ENCODE peak calls at places on chromosomes 16 and 17, in six cellular contexts. One of them, this sample, is unnamed.

GRCh38 chr16:14416184-14416583 is 213.9 kb downstream of the PARN start:
- DNase-seq in prostate gland: no peak
- DNase-seq in thoracic aorta: no peak
- DNase-seq in left lung: no peak
- DNase-seq in GM23338: no peak
- DNase-seq in colonic mucosa: no peak
- DNase-seq in this sample: no peak

GRCh38 chr17:64331366-64331765 is 59.3 kb downstream of the PECAM1 start:
- DNase-seq in colonic mucosa: no peak
- DNase-seq in thoracic aorta: no peak
- DNase-seq in prostate gland: no peak
- DNase-seq in left lung: no peak
- DNase-seq in GM23338: no peak
- DNase-seq in this sample: no peak

GRCh38 chr16:81005644-81006471 is 827 bp downstream of the CMC2 start:
- DNase-seq in colonic mucosa: peak; percentile 83
- DNase-seq in GM23338: peak; percentile 46
- DNase-seq in left lung: no peak
- DNase-seq in thoracic aorta: no peak
- DNase-seq in prostate gland: no peak
- DNase-seq in this sample: peak; percentile 27

GRCh38 chr16:79612207-79612606 is 11.7 kb upstream of the MAF start:
- DNase-seq in colonic mucosa: no peak
- DNase-seq in thoracic aorta: no peak
- DNase-seq in prostate gland: peak; percentile 43
- DNase-seq in GM23338: no peak
- DNase-seq in left lung: no peak
- DNase-seq in this sample: no peak

GRCh38 chr17:79955961-79956735 is 79.5 kb downstream of the TBC1D16 start:
- DNase-seq in colonic mucosa: no peak
- DNase-seq in prostate gland: no peak
- DNase-seq in thoracic aorta: no peak
- DNase-seq in left lung: no peak
- DNase-seq in GM23338: no peak
- DNase-seq in this sample: no peak

GRCh38 chr17:31524926-31525800 is 133.7 kb downstream of the RAB11FIP4 start:
- DNase-seq in thoracic aorta: peak; percentile 68
- DNase-seq in prostate gland: peak; percentile 87
- DNase-seq in colonic mucosa: peak; percentile 87
- DNase-seq in GM23338: peak; percentile 98
- DNase-seq in left lung: peak; percentile 86
- DNase-seq in this sample: peak; percentile 26

GRCh38 chr17:50331085-50331791 is 14.7 kb upstream of the XYLT2 start:
- DNase-seq in left lung: no peak
- DNase-seq in colonic mucosa: no peak
- DNase-seq in prostate gland: no peak
- DNase-seq in thoracic aorta: no peak
- DNase-seq in GM23338: no peak
- DNase-seq in this sample: no peak

GRCh38 chr17:57986841-57987581 is 1.0 kb downstream of the VEZF1 start:
- DNase-seq in GM23338: peak; percentile 62
- DNase-seq in prostate gland: peak; percentile 37
- DNase-seq in thoracic aorta: no peak
- DNase-seq in left lung: peak; percentile 59
- DNase-seq in colonic mucosa: peak; percentile 57
- DNase-seq in this sample: no peak

GRCh38 chr17:74605361-74605760 is 13.3 kb upstream of the CD300LD start:
- DNase-seq in GM23338: no peak
- DNase-seq in colonic mucosa: no peak
- DNase-seq in thoracic aorta: no peak
- DNase-seq in left lung: peak; percentile 63
- DNase-seq in prostate gland: peak; percentile 15
- DNase-seq in this sample: no peak

GRCh38 chr17:37134050-37134449 is 185.3 kb downstream of the AATF start:
- DNase-seq in prostate gland: no peak
- DNase-seq in thoracic aorta: no peak
- DNase-seq in GM23338: no peak
- DNase-seq in colonic mucosa: no peak
- DNase-seq in left lung: no peak
- DNase-seq in this sample: no peak

GRCh38 chr17:60107526-60108257 is 29.0 kb upstream of the HEATR6 start:
- DNase-seq in thoracic aorta: no peak
- DNase-seq in colonic mucosa: no peak
- DNase-seq in prostate gland: peak; percentile 1
- DNase-seq in GM23338: no peak
- DNase-seq in left lung: no peak
- DNase-seq in this sample: no peak

GRCh38 chr16:78004501-78004900 is 17.8 kb upstream of the CLEC3A start:
- DNase-seq in prostate gland: no peak
- DNase-seq in colonic mucosa: no peak
- DNase-seq in thoracic aorta: no peak
- DNase-seq in GM23338: no peak
- DNase-seq in left lung: no peak
- DNase-seq in this sample: no peak

GRCh38 chr16:2770057-2770780 is 6.9 kb downstream of the ELOB start:
- DNase-seq in colonic mucosa: no peak
- DNase-seq in left lung: no peak
- DNase-seq in GM23338: no peak
- DNase-seq in thoracic aorta: no peak
- DNase-seq in prostate gland: no peak
- DNase-seq in this sample: no peak

GRCh38 chr17:60600490-60601431 is 768 bp downstream of the PPM1D start:
- DNase-seq in left lung: peak; percentile 79
- DNase-seq in colonic mucosa: peak; percentile 93
- DNase-seq in prostate gland: peak; percentile 76
- DNase-seq in GM23338: peak; percentile 90
- DNase-seq in thoracic aorta: peak; percentile 25
- DNase-seq in this sample: peak; percentile 11

GRCh38 chr17:56173958-56174357 is 20.7 kb downstream of the ANKFN1 start:
- DNase-seq in GM23338: no peak
- DNase-seq in colonic mucosa: no peak
- DNase-seq in left lung: no peak
- DNase-seq in thoracic aorta: no peak
- DNase-seq in prostate gland: no peak
- DNase-seq in this sample: no peak

GRCh38 chr16:79895053-79895916 is 294.7 kb upstream of the MAF start:
- DNase-seq in GM23338: no peak
- DNase-seq in left lung: no peak
- DNase-seq in thoracic aorta: no peak
- DNase-seq in prostate gland: peak; percentile 28
- DNase-seq in colonic mucosa: no peak
- DNase-seq in this sample: no peak

GRCh38 chr17:50155115-50155819 is 4.8 kb upstream of the PPP1R9B start:
- DNase-seq in GM23338: no peak
- DNase-seq in prostate gland: no peak
- DNase-seq in left lung: no peak
- DNase-seq in colonic mucosa: no peak
- DNase-seq in thoracic aorta: peak; percentile 63
- DNase-seq in this sample: no peak

GRCh38 chr16:57888128-57888527 is 82.8 kb downstream of the CNGB1 start:
- DNase-seq in prostate gland: no peak
- DNase-seq in GM23338: no peak
- DNase-seq in thoracic aorta: no peak
- DNase-seq in colonic mucosa: no peak
- DNase-seq in left lung: no peak
- DNase-seq in this sample: no peak

GRCh38 chr17:42087736-42088705 is 10.3 kb downstream of the ZNF385C start:
- DNase-seq in colonic mucosa: no peak
- DNase-seq in GM23338: no peak
- DNase-seq in prostate gland: no peak
- DNase-seq in thoracic aorta: no peak
- DNase-seq in left lung: no peak
- DNase-seq in this sample: no peak

GRCh38 chr17:27807567-27808470 is 7.5 kb upstream of the NOS2 start:
- DNase-seq in GM23338: no peak
- DNase-seq in colonic mucosa: peak; percentile 78
- DNase-seq in prostate gland: no peak
- DNase-seq in left lung: no peak
- DNase-seq in thoracic aorta: no peak
- DNase-seq in this sample: no peak

GRCh38 chr16:88772871-88773811 is 11.9 kb downstream of the PIEZO1 start:
- DNase-seq in colonic mucosa: no peak
- DNase-seq in prostate gland: no peak
- DNase-seq in thoracic aorta: no peak
- DNase-seq in GM23338: no peak
- DNase-seq in left lung: peak; percentile 72
- DNase-seq in this sample: no peak

GRCh38 chr16:1469693-1470201 is 5.1 kb downstream of the CLCN7 start:
- DNase-seq in left lung: no peak
- DNase-seq in prostate gland: no peak
- DNase-seq in thoracic aorta: no peak
- DNase-seq in colonic mucosa: no peak
- DNase-seq in GM23338: no peak
- DNase-seq in this sample: no peak

GRCh38 chr16:86714166-86714565 is 135.8 kb downstream of the FOXL1 start:
- DNase-seq in left lung: no peak
- DNase-seq in GM23338: peak; percentile 50
- DNase-seq in prostate gland: no peak
- DNase-seq in thoracic aorta: no peak
- DNase-seq in colonic mucosa: no peak
- DNase-seq in this sample: no peak

GRCh38 chr17:13599168-13599577 is 2.6 kb downstream of the HS3ST3A1 start:
- DNase-seq in prostate gland: no peak
- DNase-seq in left lung: no peak
- DNase-seq in colonic mucosa: no peak
- DNase-seq in GM23338: no peak
- DNase-seq in thoracic aorta: no peak
- DNase-seq in this sample: no peak

GRCh38 chr16:51137097-51137496 is 14.0 kb downstream of the SALL1 start:
- DNase-seq in prostate gland: no peak
- DNase-seq in GM23338: no peak
- DNase-seq in left lung: no peak
- DNase-seq in colonic mucosa: no peak
- DNase-seq in thoracic aorta: no peak
- DNase-seq in this sample: no peak

GRCh38 chr17:50539762-50540440 is 7.1 kb upstream of the SPATA20 start:
- DNase-seq in GM23338: peak; percentile 60
- DNase-seq in left lung: peak; percentile 46
- DNase-seq in thoracic aorta: no peak
- DNase-seq in colonic mucosa: peak; percentile 75
- DNase-seq in prostate gland: peak; percentile 46
- DNase-seq in this sample: no peak

GRCh38 chr17:76967762-76968161 is 99.6 kb downstream of the MGAT5B start:
- DNase-seq in thoracic aorta: no peak
- DNase-seq in colonic mucosa: no peak
- DNase-seq in left lung: no peak
- DNase-seq in prostate gland: no peak
- DNase-seq in GM23338: no peak
- DNase-seq in this sample: no peak

GRCh38 chr17:1491406-1492248 is 859 bp downstream of the MYO1C start:
- DNase-seq in prostate gland: no peak
- DNase-seq in GM23338: peak; percentile 44
- DNase-seq in left lung: peak; percentile 63
- DNase-seq in colonic mucosa: peak; percentile 78
- DNase-seq in thoracic aorta: no peak
- DNase-seq in this sample: no peak

GRCh38 chr17:19457830-19458271 is 46.8 kb downstream of the RNF112 start:
- DNase-seq in prostate gland: no peak
- DNase-seq in GM23338: peak; percentile 59
- DNase-seq in left lung: no peak
- DNase-seq in colonic mucosa: no peak
- DNase-seq in thoracic aorta: no peak
- DNase-seq in this sample: no peak

GRCh38 chr16:83781-84615 is 6.0 kb downstream of the MPG start:
- DNase-seq in thoracic aorta: no peak
- DNase-seq in GM23338: no peak
- DNase-seq in prostate gland: no peak
- DNase-seq in colonic mucosa: no peak
- DNase-seq in left lung: no peak
- DNase-seq in this sample: no peak

GRCh38 chr16:24771132-24771778 is 41.8 kb downstream of the TNRC6A start:
- DNase-seq in left lung: no peak
- DNase-seq in colonic mucosa: no peak
- DNase-seq in thoracic aorta: no peak
- DNase-seq in GM23338: no peak
- DNase-seq in prostate gland: no peak
- DNase-seq in this sample: no peak

GRCh38 chr17:8226536-8227237 is 16.3 kb upstream of the AURKB start:
- DNase-seq in thoracic aorta: no peak
- DNase-seq in prostate gland: peak; percentile 36
- DNase-seq in left lung: peak; percentile 82
- DNase-seq in colonic mucosa: peak; percentile 90
- DNase-seq in GM23338: peak; percentile 91
- DNase-seq in this sample: no peak
- H3K27ac ChIP-seq in thoracic aorta: peak overlapping the region; percentile 60
- H3K27ac ChIP-seq in prostate gland: peak overlapping the region; percentile 65
- H3K27ac ChIP-seq in left lung: peak overlapping the region; percentile 57
- H3K27ac ChIP-seq in colonic mucosa: peak overlapping the region; percentile 66
- H3K27ac ChIP-seq in GM23338: peak overlapping the region; percentile 91
- H3K27ac ChIP-seq in this sample: peak overlapping the region; percentile 77

GRCh38 chr17:40443988-40444899 is 994 bp downstream of the IGFBP4 start:
- DNase-seq in left lung: no peak
- DNase-seq in colonic mucosa: peak; percentile 49
- DNase-seq in prostate gland: no peak
- DNase-seq in GM23338: peak; percentile 39
- DNase-seq in thoracic aorta: no peak
- DNase-seq in this sample: no peak
- H3K4me1 ChIP-seq in left lung: peaks cover 59% of the 10 kb centered on the region
- H3K4me1 ChIP-seq in colonic mucosa: peaks cover 17% of the 10 kb centered on the region
- H3K4me1 ChIP-seq in prostate gland: peaks cover 8% of the 10 kb centered on the region
- H3K4me1 ChIP-seq in GM23338: peaks cover 43% of the 10 kb centered on the region
- H3K4me1 ChIP-seq in thoracic aorta: peaks cover 65% of the 10 kb centered on the region
- H3K4me1 ChIP-seq in this sample: peaks cover 40% of the 10 kb centered on the region

GRCh38 chr16:10851512-10851911 is 25.5 kb upstream of the CIITA start:
- DNase-seq in colonic mucosa: no peak
- DNase-seq in GM23338: peak; percentile 64
- DNase-seq in left lung: no peak
- DNase-seq in thoracic aorta: no peak
- DNase-seq in prostate gland: no peak
- DNase-seq in this sample: no peak

GRCh38 chr16:10850478-10850850 is 26.5 kb upstream of the CIITA start:
- DNase-seq in GM23338: no peak
- DNase-seq in colonic mucosa: no peak
- DNase-seq in thoracic aorta: no peak
- DNase-seq in left lung: no peak
- DNase-seq in prostate gland: no peak
- DNase-seq in this sample: no peak

GRCh38 chr16:10849736-10850477 is 27.1 kb upstream of the CIITA start:
- DNase-seq in GM23338: no peak
- DNase-seq in prostate gland: no peak
- DNase-seq in colonic mucosa: no peak
- DNase-seq in thoracic aorta: no peak
- DNase-seq in left lung: no peak
- DNase-seq in this sample: no peak

GRCh38 chr16:10847166-10847565 is 28.6 kb upstream of the TVP23A start:
- DNase-seq in GM23338: no peak
- DNase-seq in prostate gland: no peak
- DNase-seq in thoracic aorta: no peak
- DNase-seq in left lung: peak; percentile 56
- DNase-seq in colonic mucosa: no peak
- DNase-seq in this sample: no peak

GRCh38 chr16:10846213-10846998 is 27.8 kb upstream of the TVP23A start:
- DNase-seq in prostate gland: no peak
- DNase-seq in thoracic aorta: no peak
- DNase-seq in left lung: peak; percentile 48
- DNase-seq in colonic mucosa: no peak
- DNase-seq in GM23338: no peak
- DNase-seq in this sample: no peak
- H3K27ac ChIP-seq in prostate gland: no peak overlapping the region
- H3K27ac ChIP-seq in thoracic aorta: no peak overlapping the region
- H3K27ac ChIP-seq in left lung: peak overlapping the region; percentile 92
- H3K27ac ChIP-seq in colonic mucosa: no peak overlapping the region
- H3K27ac ChIP-seq in GM23338: no peak overlapping the region
- H3K27ac ChIP-seq in this sample: no peak overlapping the region

GRCh38 chr17:17050346-17051345 is 8.4 kb downstream of the MPRIP start:
- DNase-seq in prostate gland: no peak
- DNase-seq in thoracic aorta: no peak
- DNase-seq in left lung: no peak
- DNase-seq in colonic mucosa: no peak
- DNase-seq in GM23338: no peak
- DNase-seq in this sample: no peak
- H3K4me1 ChIP-seq in prostate gland: peaks cover 3% of the 10 kb centered on the region
- H3K4me1 ChIP-seq in thoracic aorta: peaks cover 72% of the 10 kb centered on the region
- H3K4me1 ChIP-seq in left lung: peaks cover 72% of the 10 kb centered on the region
- H3K4me1 ChIP-seq in colonic mucosa: peaks cover 21% of the 10 kb centered on the region
- H3K4me1 ChIP-seq in GM23338: no peaks in the 10 kb centered on the region
- H3K4me1 ChIP-seq in this sample: peaks cover 100% of the 10 kb centered on the region

This sample was measured in esophagus squamous epithelium.